ENCODE peak calls at places on chromosomes 1 and 21, in eight cellular contexts. One of them, this sample, is unnamed.
A peak's percentile ranks its signal among the peaks of the same experiment; 100 is the strongest.

GRCh38 chr1:19009882-19010321 is 53.4 kb upstream of the IFFO2 start:
- ATAC-seq in Panc1: peak; percentile 71
- ATAC-seq in GM12878: no peak
- ATAC-seq in HCT116: peak; percentile 59
- ATAC-seq in HepG2: peak; percentile 57
- ATAC-seq in upper lobe of left lung: no peak
- ATAC-seq in GM23338: peak; percentile 9
- ATAC-seq in K562: no peak
- ATAC-seq in this sample: no peak

GRCh38 chr1:183926978-183927377 is 110.5 kb downstream of the COLGALT2 start:
- ATAC-seq in Panc1: no peak
- ATAC-seq in GM12878: no peak
- ATAC-seq in HCT116: no peak
- ATAC-seq in HepG2: no peak
- ATAC-seq in upper lobe of left lung: no peak
- ATAC-seq in GM23338: no peak
- ATAC-seq in K562: no peak
- ATAC-seq in this sample: peak; percentile 44

GRCh38 chr1:225808136-225808535 is 1.8 kb upstream of the EPHX1 start:
- ATAC-seq in Panc1: no peak
- ATAC-seq in GM12878: no peak
- ATAC-seq in HCT116: no peak
- ATAC-seq in HepG2: no peak
- ATAC-seq in upper lobe of left lung: no peak
- ATAC-seq in GM23338: no peak
- ATAC-seq in K562: no peak
- ATAC-seq in this sample: no peak

GRCh38 chr1:232385221-232385620 is 244.7 kb downstream of the SIPA1L2 start:
- ATAC-seq in Panc1: peak; percentile 80
- ATAC-seq in GM12878: no peak
- ATAC-seq in HCT116: peak; percentile 56
- ATAC-seq in HepG2: no peak
- ATAC-seq in upper lobe of left lung: peak; percentile 38
- ATAC-seq in GM23338: peak; percentile 38
- ATAC-seq in K562: no peak
- ATAC-seq in this sample: no peak

GRCh38 chr1:6969106-6969505 is 183.9 kb downstream of the CAMTA1 start:
- ATAC-seq in Panc1: no peak
- ATAC-seq in GM12878: no peak
- ATAC-seq in HCT116: peak; percentile 60
- ATAC-seq in HepG2: no peak
- ATAC-seq in upper lobe of left lung: no peak
- ATAC-seq in GM23338: no peak
- ATAC-seq in K562: no peak
- ATAC-seq in this sample: no peak

GRCh38 chr1:9438431-9439073 is 100.7 kb upstream of the SLC25A33 start:
- ATAC-seq in Panc1: peak; percentile 71
- ATAC-seq in GM12878: no peak
- ATAC-seq in HCT116: no peak
- ATAC-seq in HepG2: peak; percentile 59
- ATAC-seq in upper lobe of left lung: peak; percentile 82
- ATAC-seq in GM23338: no peak
- ATAC-seq in K562: no peak
- ATAC-seq in this sample: peak; percentile 78

GRCh38 chr1:109634771-109635750 is 15.4 kb downstream of the AMPD2 start:
- ATAC-seq in Panc1: no peak
- ATAC-seq in GM12878: peak; percentile 65
- ATAC-seq in HCT116: no peak
- ATAC-seq in HepG2: no peak
- ATAC-seq in upper lobe of left lung: no peak
- ATAC-seq in GM23338: no peak
- ATAC-seq in K562: no peak
- ATAC-seq in this sample: no peak

GRCh38 chr1:222243902-222244301 is 304.0 kb downstream of the HHIPL2 start:
- ATAC-seq in Panc1: no peak
- ATAC-seq in GM12878: no peak
- ATAC-seq in HCT116: peak; percentile 90
- ATAC-seq in HepG2: no peak
- ATAC-seq in upper lobe of left lung: no peak
- ATAC-seq in GM23338: no peak
- ATAC-seq in K562: no peak
- ATAC-seq in this sample: no peak

GRCh38 chr1:157380523-157380922 is 171.8 kb downstream of the FCRL5 start:
- ATAC-seq in Panc1: no peak
- ATAC-seq in GM12878: peak; percentile 45
- ATAC-seq in HCT116: no peak
- ATAC-seq in HepG2: no peak
- ATAC-seq in upper lobe of left lung: no peak
- ATAC-seq in GM23338: no peak
- ATAC-seq in K562: no peak
- ATAC-seq in this sample: no peak

GRCh38 chr1:12447849-12448312 is 170.1 kb downstream of the DHRS3 start:
- ATAC-seq in Panc1: no peak
- ATAC-seq in GM12878: no peak
- ATAC-seq in HCT116: no peak
- ATAC-seq in HepG2: no peak
- ATAC-seq in upper lobe of left lung: peak; percentile 66
- ATAC-seq in GM23338: no peak
- ATAC-seq in K562: no peak
- ATAC-seq in this sample: peak; percentile 32

GRCh38 chr1:146051452-146051852 is 29.9 kb upstream of the HJV start:
- ATAC-seq in Panc1: no peak
- ATAC-seq in GM12878: no peak
- ATAC-seq in HCT116: no peak
- ATAC-seq in HepG2: no peak
- ATAC-seq in upper lobe of left lung: peak; percentile 49
- ATAC-seq in GM23338: peak; percentile 55
- ATAC-seq in K562: no peak
- ATAC-seq in this sample: peak; percentile 8

GRCh38 chr1:47941609-47942237 is 55.5 kb downstream of the TRABD2B start:
- ATAC-seq in Panc1: no peak
- ATAC-seq in GM12878: no peak
- ATAC-seq in HCT116: no peak
- ATAC-seq in HepG2: peak; percentile 83
- ATAC-seq in upper lobe of left lung: no peak
- ATAC-seq in GM23338: no peak
- ATAC-seq in K562: no peak
- ATAC-seq in this sample: no peak

GRCh38 chr21:24050233-24050632 is 1557.0 kb downstream of the MRPL39 start:
- ATAC-seq in Panc1: no peak
- ATAC-seq in GM12878: no peak
- ATAC-seq in HCT116: no peak
- ATAC-seq in HepG2: no peak
- ATAC-seq in upper lobe of left lung: no peak
- ATAC-seq in GM23338: no peak
- ATAC-seq in K562: no peak
- ATAC-seq in this sample: no peak

GRCh38 chr1:11703357-11704225 is 12.1 kb downstream of the DRAXIN start:
- ATAC-seq in Panc1: no peak
- ATAC-seq in GM12878: peak; percentile 58
- ATAC-seq in HCT116: no peak
- ATAC-seq in HepG2: no peak
- ATAC-seq in upper lobe of left lung: no peak
- ATAC-seq in GM23338: peak; percentile 8
- ATAC-seq in K562: no peak
- ATAC-seq in this sample: no peak

GRCh38 chr21:36849461-36849860 is 117.0 kb downstream of the HLCS start:
- ATAC-seq in Panc1: no peak
- ATAC-seq in GM12878: no peak
- ATAC-seq in HCT116: no peak
- ATAC-seq in HepG2: no peak
- ATAC-seq in upper lobe of left lung: no peak
- ATAC-seq in GM23338: no peak
- ATAC-seq in K562: no peak
- ATAC-seq in this sample: no peak

GRCh38 chr1:35192853-35193664 is at the start of gene SFPQ:
- ATAC-seq in Panc1: peak; percentile 89
- ATAC-seq in GM12878: peak; percentile 93
- ATAC-seq in HCT116: peak; percentile 91
- ATAC-seq in HepG2: peak; percentile 93
- ATAC-seq in upper lobe of left lung: peak; percentile 96
- ATAC-seq in GM23338: peak; percentile 93
- ATAC-seq in K562: peak; percentile 94
- ATAC-seq in this sample: peak; percentile 97
- TF ChIP-seq POLR2AphosphoS5 in Panc1: peak; percentile 100
- TF ChIP-seq POLR2AphosphoS5 in GM12878: peak; percentile 100
- TF ChIP-seq POLR2AphosphoS5 in HCT116: peak; percentile 100
- TF ChIP-seq POLR2AphosphoS5 in HepG2: peak; percentile 99
- TF ChIP-seq POLR2AphosphoS5 in upper lobe of left lung: peak; percentile 99
- TF ChIP-seq POLR2AphosphoS5 in GM23338: peak; percentile 100
- TF ChIP-seq POLR2AphosphoS5 in K562: peak; percentile 99
- TF ChIP-seq POLR2AphosphoS5 in this sample: peak; percentile 99

GRCh38 chr1:21674957-21675356 is 5.8 kb upstream of the RAP1GAP start:
- ATAC-seq in Panc1: no peak
- ATAC-seq in GM12878: no peak
- ATAC-seq in HCT116: no peak
- ATAC-seq in HepG2: no peak
- ATAC-seq in upper lobe of left lung: no peak
- ATAC-seq in GM23338: no peak
- ATAC-seq in K562: no peak
- ATAC-seq in this sample: no peak

GRCh38 chr1:21672478-21673276 is 3.5 kb upstream of the RAP1GAP start:
- ATAC-seq in Panc1: no peak
- ATAC-seq in GM12878: no peak
- ATAC-seq in HCT116: no peak
- ATAC-seq in HepG2: no peak
- ATAC-seq in upper lobe of left lung: no peak
- ATAC-seq in GM23338: no peak
- ATAC-seq in K562: no peak
- ATAC-seq in this sample: no peak

GRCh38 chr1:21670956-21671902 is 2.1 kb upstream of the RAP1GAP start:
- ATAC-seq in Panc1: peak; percentile 1
- ATAC-seq in GM12878: no peak
- ATAC-seq in HCT116: peak; percentile 16
- ATAC-seq in HepG2: no peak
- ATAC-seq in upper lobe of left lung: no peak
- ATAC-seq in GM23338: no peak
- ATAC-seq in K562: no peak
- ATAC-seq in this sample: no peak

GRCh38 chr1:21671915-21672314 is 2.8 kb upstream of the RAP1GAP start:
- ATAC-seq in Panc1: no peak
- ATAC-seq in GM12878: no peak
- ATAC-seq in HCT116: no peak
- ATAC-seq in HepG2: no peak
- ATAC-seq in upper lobe of left lung: no peak
- ATAC-seq in GM23338: no peak
- ATAC-seq in K562: no peak
- ATAC-seq in this sample: no peak

GRCh38 chr1:21673277-21673780 is 4.2 kb upstream of the RAP1GAP start:
- ATAC-seq in Panc1: peak; percentile 24
- ATAC-seq in GM12878: no peak
- ATAC-seq in HCT116: no peak
- ATAC-seq in HepG2: no peak
- ATAC-seq in upper lobe of left lung: peak; percentile 51
- ATAC-seq in GM23338: no peak
- ATAC-seq in K562: no peak
- ATAC-seq in this sample: peak; percentile 88
- TF ChIP-seq POLR2AphosphoS5 in Panc1: no peak
- TF ChIP-seq POLR2AphosphoS5 in GM12878: no peak
- TF ChIP-seq POLR2AphosphoS5 in HCT116: no peak
- TF ChIP-seq POLR2AphosphoS5 in HepG2: no peak
- TF ChIP-seq POLR2AphosphoS5 in upper lobe of left lung: no peak
- TF ChIP-seq POLR2AphosphoS5 in GM23338: no peak
- TF ChIP-seq POLR2AphosphoS5 in K562: no peak
- TF ChIP-seq POLR2AphosphoS5 in this sample: peak; percentile 20

GRCh38 chr1:180188103-180188506 is 33.4 kb downstream of the QSOX1 start:
- ATAC-seq in Panc1: peak; percentile 95
- ATAC-seq in GM12878: peak; percentile 81
- ATAC-seq in HCT116: peak; percentile 97
- ATAC-seq in HepG2: peak; percentile 93
- ATAC-seq in upper lobe of left lung: peak; percentile 43
- ATAC-seq in GM23338: peak; percentile 96
- ATAC-seq in K562: peak; percentile 90
- ATAC-seq in this sample: peak; percentile 37
- TF ChIP-seq POLR2AphosphoS5 in Panc1: no peak
- TF ChIP-seq POLR2AphosphoS5 in GM12878: no peak
- TF ChIP-seq POLR2AphosphoS5 in HCT116: no peak
- TF ChIP-seq POLR2AphosphoS5 in HepG2: no peak
- TF ChIP-seq POLR2AphosphoS5 in upper lobe of left lung: no peak
- TF ChIP-seq POLR2AphosphoS5 in GM23338: no peak
- TF ChIP-seq POLR2AphosphoS5 in K562: no peak
- TF ChIP-seq POLR2AphosphoS5 in this sample: no peak

GRCh38 chr1:34865981-34866761 is 6.6 kb upstream of the SMIM12 start:
- ATAC-seq in Panc1: peak; percentile 85
- ATAC-seq in GM12878: peak; percentile 89
- ATAC-seq in HCT116: peak; percentile 87
- ATAC-seq in HepG2: peak; percentile 73
- ATAC-seq in upper lobe of left lung: peak; percentile 92
- ATAC-seq in GM23338: peak; percentile 83
- ATAC-seq in K562: peak; percentile 87
- ATAC-seq in this sample: peak; percentile 81
- TF ChIP-seq POLR2AphosphoS5 in Panc1: peak; percentile 16
- TF ChIP-seq POLR2AphosphoS5 in GM12878: peak; percentile 70
- TF ChIP-seq POLR2AphosphoS5 in HCT116: no peak
- TF ChIP-seq POLR2AphosphoS5 in HepG2: no peak
- TF ChIP-seq POLR2AphosphoS5 in upper lobe of left lung: no peak
- TF ChIP-seq POLR2AphosphoS5 in GM23338: no peak
- TF ChIP-seq POLR2AphosphoS5 in K562: no peak
- TF ChIP-seq POLR2AphosphoS5 in this sample: no peak

GRCh38 chr1:62208970-62209369 is 14.3 kb downstream of the L1TD1 start:
- ATAC-seq in Panc1: no peak
- ATAC-seq in GM12878: no peak
- ATAC-seq in HCT116: no peak
- ATAC-seq in HepG2: no peak
- ATAC-seq in upper lobe of left lung: no peak
- ATAC-seq in GM23338: no peak
- ATAC-seq in K562: no peak
- ATAC-seq in this sample: no peak
- TF ChIP-seq POLR2AphosphoS5 in Panc1: no peak
- TF ChIP-seq POLR2AphosphoS5 in GM12878: no peak
- TF ChIP-seq POLR2AphosphoS5 in HCT116: no peak
- TF ChIP-seq POLR2AphosphoS5 in HepG2: no peak
- TF ChIP-seq POLR2AphosphoS5 in upper lobe of left lung: no peak
- TF ChIP-seq POLR2AphosphoS5 in GM23338: no peak
- TF ChIP-seq POLR2AphosphoS5 in K562: no peak
- TF ChIP-seq POLR2AphosphoS5 in this sample: no peak